ENCODE peak calls at places on chromosomes 12 and 14, in seven cellular contexts. B is IMR-90, F is H9, Y is mesenchymal stem cell, S is neuronal stem cell, J is H1, R is trophoblast cell. V is an unnamed sample.

GRCh38 chr14:44279357-44279756 is 227.7 kb downstream of the FSCB start:
- DNase-seq in B (no peak), F (no peak), Y (no peak), S (no peak), J (no peak), R (no peak), V (no peak)

GRCh38 chr14:47959753-47960152 is 284.3 kb upstream of the MDGA2 start:
- DNase-seq in B (no peak), F (no peak), Y (peak; percentile 51), S (no peak), J (no peak), R (no peak), V (no peak)

GRCh38 chr12:124774462-124775167 is 89.0 kb downstream of the SCARB1 start:
- DNase-seq in B (peak; percentile 85), F (no peak), Y (peak; percentile 48), S (no peak), J (no peak), R (peak; percentile 24), V (peak; percentile 30)

GRCh38 chr12:98345308-98345876 is 170.0 kb upstream of the TMPO start:
- DNase-seq in B (no peak), F (no peak), Y (no peak), S (no peak), J (peak; percentile 26), R (no peak), V (peak; percentile 74)

GRCh38 chr12:116454950-116455447 is 104.2 kb upstream of the MAP1LC3B2 start:
- DNase-seq in B (peak; percentile 96), F (no peak), Y (peak; percentile 96), S (no peak), J (no peak), R (peak; percentile 83), V (peak; percentile 66)

GRCh38 chr12:94863286-94863685 is 140.2 kb downstream of the NDUFA12 start:
- DNase-seq in B (no peak), F (no peak), Y (no peak), S (no peak), J (no peak), R (no peak), V (no peak)

GRCh38 chr12:14936224-14936861 is 2.0 kb downstream of the ERP27 start:
- DNase-seq in B (no peak), F (peak; percentile 79), Y (no peak), S (no peak), J (peak; percentile 51), R (peak; percentile 66), V (peak; percentile 80)

GRCh38 chr12:104805186-104805585 is 152.9 kb downstream of the SLC41A2 start:
- DNase-seq in B (peak; percentile 64), F (no peak), Y (peak; percentile 36), S (no peak), J (no peak), R (peak; percentile 43), V (no peak)

GRCh38 chr12:49068879-49069506 is 786 bp downstream of the RHEBL1 start:
- DNase-seq in B (no peak), F (no peak), Y (no peak), S (no peak), J (peak; percentile 58), R (no peak), V (no peak)

GRCh38 chr12:1534708-1535107 is 59.7 kb downstream of the FBXL14 start:
- DNase-seq in B (no peak), F (peak; percentile 25), Y (no peak), S (no peak), J (no peak), R (no peak), V (no peak)

GRCh38 chr12:10941916-10942607 is 3.0 kb upstream of the TAS2R14 start:
- DNase-seq in B (no peak), F (peak; percentile 75), Y (no peak), S (no peak), J (no peak), R (peak; percentile 71), V (peak; percentile 96)

GRCh38 chr14:67620217-67620789 is 583 bp downstream of the ARG2 start:
- DNase-seq in B (peak; percentile 7), F (peak; percentile 58), Y (peak; percentile 23), S (peak; percentile 47), J (peak; percentile 57), R (no peak), V (peak; percentile 70)

GRCh38 chr14:105844047-105844630 is 317.8 kb downstream of the TMEM121 start:
- DNase-seq in B (no peak), F (peak; percentile 8), Y (no peak), S (no peak), J (no peak), R (no peak), V (no peak)

GRCh38 chr12:59088673-59089072 is 168.4 kb upstream of the LRIG3 start:
- DNase-seq in B (peak; percentile 48), F (no peak), Y (peak; percentile 52), S (no peak), J (no peak), R (no peak), V (peak; percentile 77)

GRCh38 chr12:20917269-20917668 is 106.8 kb downstream of the SLCO1B3 start:
- DNase-seq in B (no peak), F (no peak), Y (no peak), S (no peak), J (no peak), R (peak; percentile 27), V (no peak)

GRCh38 chr12:122984612-122985358 is 4.3 kb downstream of the ARL6IP4 start:
- DNase-seq in B (no peak), F (no peak), Y (peak; percentile 18), S (no peak), J (no peak), R (no peak), V (no peak)

GRCh38 chr14:36167431-36167830 is 9.1 kb downstream of the PTCSC3 start:
- DNase-seq in B (no peak), F (no peak), Y (no peak), S (no peak), J (no peak), R (no peak), V (peak; percentile 15)

GRCh38 chr14:74616996-74617700 is 5.1 kb upstream of the LTBP2 start:
- DNase-seq in B (no peak), F (no peak), Y (no peak), S (no peak), J (no peak), R (no peak), V (peak; percentile 73)

GRCh38 chr12:5589055-5589454 is 157.1 kb downstream of the NTF3 start:
- DNase-seq in B (no peak), F (no peak), Y (no peak), S (no peak), J (no peak), R (no peak), V (no peak)

GRCh38 chr14:50363734-50364113 is 33.0 kb downstream of the CDKL1 start:
- DNase-seq in B (peak; percentile 18), F (no peak), Y (peak; percentile 12), S (no peak), J (no peak), R (no peak), V (no peak)

GRCh38 chr12:60197589-60197988 is 601.8 kb downstream of the SLC16A7 start:
- DNase-seq in B (peak; percentile 77), F (no peak), Y (peak; percentile 25), S (no peak), J (no peak), R (no peak), V (no peak)

GRCh38 chr12:107780298-107780697 is 5.8 kb downstream of the ASCL4 start:
- DNase-seq in B (no peak), F (no peak), Y (no peak), S (no peak), J (no peak), R (no peak), V (no peak)

GRCh38 chr14:77979666-77980351 is 179.9 kb downstream of the ADCK1 start:
- DNase-seq in B (no peak), F (peak; percentile 79), Y (no peak), S (no peak), J (peak; percentile 66), R (no peak), V (peak; percentile 77)

GRCh38 chr12:53268637-53269562 is 801 bp downstream of the ESPL1 start:
- DNase-seq in B (no peak), F (no peak), Y (peak; percentile 18), S (no peak), J (no peak), R (no peak), V (peak; percentile 29)

GRCh38 chr12:65597527-65597926 is 226.8 kb upstream of the HMGA2 start:
- DNase-seq in B (peak; percentile 46), F (no peak), Y (peak; percentile 52), S (no peak), J (no peak), R (no peak), V (peak; percentile 76)

GRCh38 chr12:50477241-50477832 is 27.4 kb upstream of the DIP2B start:
- DNase-seq in B (no peak), F (no peak), Y (peak; percentile 5), S (no peak), J (no peak), R (no peak), V (no peak)

GRCh38 chr14:65335548-65335947 is 77.0 kb upstream of the FUT8 start:
- DNase-seq in B (no peak), F (no peak), Y (peak; percentile 34), S (no peak), J (no peak), R (no peak), V (no peak)
- H3K9ac ChIP-seq in B (no peak overlapping the region), F (no peak overlapping the region), Y (no peak overlapping the region), S (no peak overlapping the region), J (no peak overlapping the region), R (no peak overlapping the region), V (no peak overlapping the region)

GRCh38 chr12:121443193-121443829 is 43.4 kb downstream of the RNF34 start:
- DNase-seq in B (peak; percentile 70), F (peak; percentile 94), Y (peak; percentile 79), S (peak; percentile 67), J (peak; percentile 96), R (peak; percentile 76), V (peak; percentile 83)
- H2BK120ac ChIP-seq in B (no peak overlapping the region), F (no peak overlapping the region), Y (no peak overlapping the region), S (no peak overlapping the region), J (no peak overlapping the region), R (no peak overlapping the region), V (no peak overlapping the region)

GRCh38 chr12:12611512-12612306 is at the start of gene CREBL2:
- DNase-seq in B (peak; percentile 95), F (peak; percentile 94), Y (peak; percentile 98), S (peak; percentile 90), J (peak; percentile 85), R (peak; percentile 94), V (peak; percentile 97)
- H3K9ac ChIP-seq in B (peak within 1 kb of the TSS; percentile 75), F (peak within 1 kb of the TSS; percentile 31), Y (peak within 1 kb of the TSS; percentile 90), S (peak within 1 kb of the TSS; percentile 87), J (peak within 1 kb of the TSS; percentile 66), R (peak within 1 kb of the TSS; percentile 78), V (peak within 1 kb of the TSS; percentile 74)

DNA sequence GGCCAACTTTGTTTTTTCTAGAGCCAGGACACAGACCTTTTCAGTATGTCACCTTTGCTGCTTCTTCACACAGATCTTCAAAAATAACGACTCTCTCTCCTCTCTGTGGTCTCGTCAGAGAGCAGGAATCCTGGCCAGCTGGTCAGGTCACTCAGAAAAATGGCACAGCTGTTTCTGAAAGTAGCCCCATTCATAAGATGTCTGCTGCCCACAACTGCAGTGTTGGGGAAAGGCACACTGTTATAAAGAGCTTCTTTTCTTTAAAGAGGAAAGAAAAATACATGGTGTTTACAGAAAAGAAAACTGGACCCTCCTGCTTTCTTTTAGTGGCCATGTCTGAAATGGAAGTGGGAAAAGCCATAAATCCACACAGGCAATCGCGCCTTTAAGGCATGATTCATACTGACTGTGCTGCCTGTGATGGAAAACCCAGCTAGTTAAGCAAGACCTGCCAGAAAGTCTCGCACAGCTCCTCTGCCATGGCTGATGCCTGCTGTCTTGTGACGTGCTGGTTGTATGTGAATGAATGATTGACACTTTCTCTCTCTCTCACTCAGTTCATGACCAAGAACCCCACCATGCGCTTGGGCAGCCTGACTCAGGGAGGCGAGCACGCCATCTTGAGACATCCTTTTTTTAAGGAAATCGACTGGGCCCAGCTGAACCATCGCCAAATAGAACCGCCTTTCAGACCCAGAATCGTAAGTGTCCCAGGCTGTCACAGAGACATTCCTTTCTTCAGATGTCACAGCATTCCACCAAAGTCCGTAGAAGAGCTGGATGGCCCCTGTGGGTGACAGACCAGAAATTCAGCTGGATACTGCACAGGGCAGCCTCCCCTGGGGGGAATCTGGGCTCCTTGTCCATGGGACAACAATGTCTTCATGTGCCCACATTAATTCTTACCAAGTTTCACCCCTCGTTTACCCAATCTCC is 147.9 kb upstream of the HIF1A start:
- DNase-seq in B (peak; percentile 95), F (no peak), Y (peak; percentile 96), S (no peak), J (no peak), R (peak; percentile 92), V (peak; percentile 74)
- H2BK120ac ChIP-seq in B (peak overlapping the region; percentile 98), F (no peak overlapping the region), Y (peak overlapping the region; percentile 21), S (no peak overlapping the region), J (no peak overlapping the region), R (peak overlapping the region; percentile 99), V (no peak overlapping the region)

V was measured in mesendoderm.